ENCODE peak calls at places on chromosomes 3 and 15, in five cellular contexts. S, F, P, B and V are unnamed samples.

GRCh38 chr3:13110678-13111116 is 37.5 kb upstream of the IQSEC1 start:
- DNase-seq in F (no peak), S (peak), P (no peak), B (peak), V (no peak)

GRCh38 chr3:120801484-120801883 is 58.9 kb downstream of the GTF2E1 start:
- DNase-seq in P (no peak), S (no peak), B (no peak), F (no peak), V (no peak)

GRCh38 chr3:149812606-149813366 is at the start of gene RNF13:
- DNase-seq in P (peak), B (peak), F (peak), S (peak), V (peak)

GRCh38 chr3:71493372-71493771 is 90.2 kb downstream of the FOXP1 start:
- DNase-seq in B (peak), S (no peak), P (no peak), F (no peak), V (no peak)

GRCh38 chr3:119360046-119360445 is 65.9 kb downstream of the ARHGAP31 start:
- DNase-seq in B (peak), S (no peak), P (no peak), F (no peak), V (no peak)

GRCh38 chr3:119937229-119937628 is 155.3 kb downstream of the NR1I2 start:
- DNase-seq in B (no peak), S (peak), P (peak), F (no peak), V (no peak)

GRCh38 chr15:90609254-90610185 is 79.8 kb downstream of the CRTC3 start:
- DNase-seq in F (no peak), S (no peak), P (peak), B (no peak), V (no peak)

GRCh38 chr15:68986292-68986691 is 28.2 kb upstream of the NOX5 start:
- DNase-seq in P (no peak), S (no peak), B (no peak), F (no peak), V (no peak)

GRCh38 chr3:57026918-57027317 is 33.5 kb upstream of the SPATA12 start:
- DNase-seq in B (no peak), P (peak), S (peak), F (no peak), V (no peak)

GRCh38 chr3:63588897-63589296 is 63.6 kb upstream of the SNTN start:
- DNase-seq in P (no peak), B (peak), S (no peak), F (no peak), V (no peak)

GRCh38 chr3:157079677-157080369 is 80.1 kb downstream of the CCNL1 start:
- DNase-seq in P (no peak), S (peak), F (no peak), B (no peak), V (peak)

GRCh38 chr3:188772886-188773285 is 398.9 kb upstream of the TPRG1 start:
- DNase-seq in P (peak), F (no peak), B (no peak), S (peak), V (no peak)

GRCh38 chr15:70096215-70096974 is 1.3 kb downstream of the TLE3 start:
- DNase-seq in F (no peak), S (peak), B (peak), P (peak), V (peak)

GRCh38 chr3:141050913-141051632 is at the start of gene SPSB4:
- DNase-seq in F (peak), S (peak), B (peak), P (peak), V (peak)

GRCh38 chr3:39435006-39435748 is 28.7 kb downstream of the RPSA start:
- DNase-seq in F (no peak), S (no peak), P (no peak), B (no peak), V (no peak)

GRCh38 chr15:85754993-85755392 is 39.7 kb downstream of the KLHL25 start:
- DNase-seq in F (peak), B (no peak), P (peak), S (no peak), V (no peak)

GRCh38 chr3:3902156-3902555 is 102.9 kb downstream of the LRRN1 start:
- DNase-seq in B (peak), S (no peak), F (no peak), P (no peak), V (no peak)
- H3K14ac ChIP-seq in B (no peak), S (no peak), F (no peak), P (no peak), V (no peak)

DNA sequence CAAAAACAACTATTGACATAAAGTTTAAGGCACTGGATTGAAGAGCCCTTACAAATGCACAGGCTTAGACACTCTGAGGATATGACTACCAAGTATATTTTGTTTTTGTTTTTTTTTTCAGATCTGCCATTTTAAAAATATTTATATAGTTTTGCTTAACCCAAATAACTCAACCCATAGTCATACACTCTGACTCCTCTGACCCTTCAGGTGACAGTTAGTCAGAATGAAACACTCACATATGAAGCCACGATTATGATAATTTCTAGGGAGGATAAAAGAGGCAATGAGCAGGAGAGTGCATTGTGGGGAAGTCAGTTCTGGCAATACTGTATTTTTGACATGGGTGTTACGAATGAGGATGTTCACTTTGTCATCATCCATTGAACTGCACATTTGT is 774.7 kb downstream of the MECOM start:
- DNase-seq in S (no peak), B (no peak), P (no peak), F (no peak), V (no peak)
- H4K91ac ChIP-seq in S (no peak), B (no peak), P (no peak), F (no peak), V (no peak)

GRCh38 chr3:137509354-137510045 is 254.6 kb upstream of the SOX14 start:
- DNase-seq in P (no peak), S (no peak), F (no peak), B (no peak), V (peak)
- H3K27ac ChIP-seq in P (no peak), S (no peak), F (no peak), B (no peak), V (peak)

DNA sequence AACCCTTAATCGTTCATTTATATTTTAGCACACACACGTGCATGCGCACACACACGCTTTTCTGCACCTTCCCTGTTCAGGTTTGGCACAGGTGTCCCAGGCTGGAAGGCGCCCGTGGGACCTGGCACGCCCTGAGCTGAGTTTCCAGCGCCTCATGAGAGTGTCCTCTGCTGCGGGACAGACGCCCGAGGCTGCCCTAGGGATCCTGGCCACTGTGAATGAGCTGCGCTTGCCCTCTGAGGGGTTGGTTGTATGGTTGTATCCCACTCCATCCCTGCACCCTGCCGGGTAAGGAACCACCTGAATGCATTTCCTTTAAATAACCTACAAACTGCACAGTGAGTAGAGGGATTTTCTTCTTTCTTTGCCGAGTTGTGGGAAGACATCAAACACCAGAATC is 12.2 kb upstream of the MEX3B start:
- DNase-seq in F (no peak), S (no peak), P (no peak), B (peak), V (no peak)
- H3K14ac ChIP-seq in F (no peak), S (no peak), P (no peak), B (no peak), V (peak)